ENCODE peak calls at places on chromosome 22, in seven cellular contexts. I is LHCN-M2; J is dermis microvascular lymphatic vessel endothelial cell; C is Calu3; S is stimulated activated effector memory CD8-positive, alpha-beta T cell treated with anti-CD3 and anti-CD28 coated beads, Interleukin-12 subunit alpha, Interleukin-12 subunit beta, amount 100 ng/mL, for 72 hours; X is RCC 7860; T is iris pigment epithelial cell. W is an unnamed sample.

GRCh38 chr22:42684462-42685195 is 35.4 kb upstream of the CYB5R3 start:
- DNase-seq in I (no peak), J (no peak), C (no peak), S (no peak), X (no peak), T (peak), W (no peak)

GRCh38 chr22:44287121-44287693 is 25.5 kb downstream of the SHISAL1 start:
- DNase-seq in I (no peak), J (no peak), C (no peak), S (no peak), X (no peak), T (no peak), W (no peak)

GRCh38 chr22:36577019-36577418 is 48.1 kb upstream of the EIF3D start:
- DNase-seq in I (peak), J (no peak), C (no peak), S (no peak), X (peak), T (peak), W (no peak)

GRCh38 chr22:38843716-38844660 is at the start of gene NPTXR:
- DNase-seq in I (no peak), J (peak), C (peak), S (peak), X (peak), T (peak), W (no peak)

GRCh38 chr22:41688365-41689211 is at the start of gene SNU13:
- DNase-seq in I (peak), J (peak), C (peak), S (peak), X (peak), T (peak), W (peak)

GRCh38 chr22:42553475-42554361 is at the start of gene SERHL2:
- DNase-seq in I (peak), J (peak), C (peak), S (peak), X (no peak), T (peak), W (peak)

GRCh38 chr22:19178065-19178658 is 374 bp downstream of the SLC25A1 start:
- DNase-seq in I (peak), J (no peak), C (peak), S (no peak), X (no peak), T (peak), W (no peak)

GRCh38 chr22:19719055-19719482 is 4.3 kb upstream of the GP1BB start:
- DNase-seq in I (no peak), J (no peak), C (no peak), S (no peak), X (no peak), T (no peak), W (no peak)

GRCh38 chr22:32066820-32067219 is 23.8 kb downstream of the SLC5A1 start:
- DNase-seq in I (no peak), J (no peak), C (no peak), S (no peak), X (no peak), T (no peak), W (no peak)

GRCh38 chr22:19448076-19448607 is 631 bp upstream of the C22orf39 start:
- DNase-seq in I (peak), J (no peak), C (peak), S (no peak), X (no peak), T (peak), W (no peak)

GRCh38 chr22:30411780-30412179 is 13.8 kb upstream of the MTFP1 start:
- DNase-seq in I (no peak), J (no peak), C (no peak), S (no peak), X (no peak), T (no peak), W (no peak)

W was measured in GM12878.